ENCODE peak calls at places on chromosomes 4 and X, in eight cellular contexts. One of them, this sample, is unnamed.

GRCh38 chr4:94419956-94420355 is 31.8 kb upstream of the PDLIM5 start:
- DNase-seq in progenitor cell of endocrine pancreas: no peak
- DNase-seq in nephron progenitor cell: no peak
- DNase-seq in ascending aorta: no peak
- DNase-seq in thoracic aorta: no peak
- DNase-seq in A549: no peak
- DNase-seq in IMR-90: peak
- DNase-seq in neural crest cell: no peak
- DNase-seq in this sample: no peak

GRCh38 chr4:87524456-87524855 is 4.7 kb downstream of the SPARCL1 start:
- DNase-seq in IMR-90: peak
- DNase-seq in ascending aorta: no peak
- DNase-seq in A549: no peak
- DNase-seq in neural crest cell: no peak
- DNase-seq in nephron progenitor cell: no peak
- DNase-seq in progenitor cell of endocrine pancreas: no peak
- DNase-seq in thoracic aorta: no peak
- DNase-seq in this sample: no peak

GRCh38 chrX:3697701-3698279 is 15.7 kb downstream of the PRKX start:
- DNase-seq in A549: no peak
- DNase-seq in thoracic aorta: peak
- DNase-seq in IMR-90: peak
- DNase-seq in progenitor cell of endocrine pancreas: no peak
- DNase-seq in nephron progenitor cell: peak
- DNase-seq in ascending aorta: no peak
- DNase-seq in neural crest cell: peak
- DNase-seq in this sample: no peak

GRCh38 chr4:169270810-169271691 is at the start of gene SH3RF1:
- DNase-seq in neural crest cell: peak
- DNase-seq in thoracic aorta: peak
- DNase-seq in ascending aorta: peak
- DNase-seq in A549: peak
- DNase-seq in nephron progenitor cell: peak
- DNase-seq in IMR-90: peak
- DNase-seq in progenitor cell of endocrine pancreas: peak
- DNase-seq in this sample: peak

GRCh38 chr4:138972956-138973819 is 42.4 kb upstream of the NOCT start:
- DNase-seq in A549: no peak
- DNase-seq in progenitor cell of endocrine pancreas: no peak
- DNase-seq in thoracic aorta: no peak
- DNase-seq in ascending aorta: no peak
- DNase-seq in neural crest cell: no peak
- DNase-seq in nephron progenitor cell: peak
- DNase-seq in IMR-90: no peak
- DNase-seq in this sample: no peak

GRCh38 chr4:71568131-71568530 is 215.7 kb downstream of the GC start:
- DNase-seq in nephron progenitor cell: no peak
- DNase-seq in neural crest cell: no peak
- DNase-seq in thoracic aorta: no peak
- DNase-seq in IMR-90: no peak
- DNase-seq in A549: no peak
- DNase-seq in ascending aorta: no peak
- DNase-seq in progenitor cell of endocrine pancreas: no peak
- DNase-seq in this sample: no peak

GRCh38 chrX:35625714-35626113 is 172.4 kb upstream of the MAGEB16 start:
- DNase-seq in ascending aorta: no peak
- DNase-seq in thoracic aorta: no peak
- DNase-seq in neural crest cell: no peak
- DNase-seq in nephron progenitor cell: no peak
- DNase-seq in IMR-90: no peak
- DNase-seq in A549: no peak
- DNase-seq in progenitor cell of endocrine pancreas: no peak
- DNase-seq in this sample: no peak

GRCh38 chr4:41384992-41385391 is 128.3 kb downstream of the UCHL1 start:
- DNase-seq in nephron progenitor cell: no peak
- DNase-seq in IMR-90: no peak
- DNase-seq in progenitor cell of endocrine pancreas: no peak
- DNase-seq in ascending aorta: no peak
- DNase-seq in A549: no peak
- DNase-seq in thoracic aorta: no peak
- DNase-seq in neural crest cell: no peak
- DNase-seq in this sample: peak

GRCh38 chr4:127868196-127868595 is 12.5 kb upstream of the PLK4 start:
- DNase-seq in neural crest cell: no peak
- DNase-seq in A549: no peak
- DNase-seq in IMR-90: peak
- DNase-seq in ascending aorta: no peak
- DNase-seq in progenitor cell of endocrine pancreas: no peak
- DNase-seq in thoracic aorta: no peak
- DNase-seq in nephron progenitor cell: no peak
- DNase-seq in this sample: no peak

GRCh38 chrX:132171881-132172280 is 44.1 kb upstream of the FRMD7 start:
- DNase-seq in progenitor cell of endocrine pancreas: no peak
- DNase-seq in IMR-90: no peak
- DNase-seq in ascending aorta: no peak
- DNase-seq in thoracic aorta: no peak
- DNase-seq in A549: no peak
- DNase-seq in nephron progenitor cell: no peak
- DNase-seq in neural crest cell: no peak
- DNase-seq in this sample: no peak

GRCh38 chrX:153993079-153993478 is 20.5 kb downstream of the TMEM187 start:
- DNase-seq in thoracic aorta: no peak
- DNase-seq in IMR-90: no peak
- DNase-seq in progenitor cell of endocrine pancreas: no peak
- DNase-seq in neural crest cell: no peak
- DNase-seq in A549: no peak
- DNase-seq in ascending aorta: no peak
- DNase-seq in nephron progenitor cell: no peak
- DNase-seq in this sample: no peak

GRCh38 chr4:145804134-145804533 is 124.2 kb downstream of the C4orf51 start:
- DNase-seq in progenitor cell of endocrine pancreas: no peak
- DNase-seq in thoracic aorta: no peak
- DNase-seq in A549: no peak
- DNase-seq in IMR-90: peak
- DNase-seq in neural crest cell: no peak
- DNase-seq in nephron progenitor cell: no peak
- DNase-seq in ascending aorta: no peak
- DNase-seq in this sample: no peak

GRCh38 chr4:147103403-147103946 is 157.8 kb upstream of the TTC29 start:
- DNase-seq in neural crest cell: no peak
- DNase-seq in A549: peak
- DNase-seq in nephron progenitor cell: no peak
- DNase-seq in thoracic aorta: peak
- DNase-seq in IMR-90: peak
- DNase-seq in ascending aorta: peak
- DNase-seq in progenitor cell of endocrine pancreas: no peak
- DNase-seq in this sample: no peak

GRCh38 chr4:171812377-171813194 is 618 bp upstream of the GALNTL6 start:
- DNase-seq in ascending aorta: no peak
- DNase-seq in neural crest cell: peak
- DNase-seq in progenitor cell of endocrine pancreas: no peak
- DNase-seq in IMR-90: no peak
- DNase-seq in thoracic aorta: no peak
- DNase-seq in A549: no peak
- DNase-seq in nephron progenitor cell: no peak
- DNase-seq in this sample: no peak

GRCh38 chrX:110163488-110163887 is 154.4 kb downstream of the AMMECR1 start:
- DNase-seq in ascending aorta: no peak
- DNase-seq in IMR-90: peak
- DNase-seq in neural crest cell: no peak
- DNase-seq in nephron progenitor cell: no peak
- DNase-seq in progenitor cell of endocrine pancreas: no peak
- DNase-seq in A549: no peak
- DNase-seq in thoracic aorta: no peak
- DNase-seq in this sample: no peak

GRCh38 chrX:140765043-140765784 is 55.7 kb downstream of the LINC00632 start:
- DNase-seq in progenitor cell of endocrine pancreas: no peak
- DNase-seq in IMR-90: peak
- DNase-seq in A549: no peak
- DNase-seq in ascending aorta: no peak
- DNase-seq in neural crest cell: no peak
- DNase-seq in thoracic aorta: no peak
- DNase-seq in nephron progenitor cell: peak
- DNase-seq in this sample: no peak

GRCh38 chr4:89249313-89249712 is 58.3 kb downstream of the GPRIN3 start:
- DNase-seq in progenitor cell of endocrine pancreas: no peak
- DNase-seq in neural crest cell: no peak
- DNase-seq in IMR-90: no peak
- DNase-seq in nephron progenitor cell: no peak
- DNase-seq in thoracic aorta: no peak
- DNase-seq in A549: no peak
- DNase-seq in ascending aorta: no peak
- DNase-seq in this sample: no peak

GRCh38 chr4:36316544-36317082 is 35.2 kb downstream of the DTHD1 start:
- DNase-seq in thoracic aorta: no peak
- DNase-seq in ascending aorta: no peak
- DNase-seq in neural crest cell: no peak
- DNase-seq in nephron progenitor cell: no peak
- DNase-seq in A549: no peak
- DNase-seq in IMR-90: peak
- DNase-seq in progenitor cell of endocrine pancreas: no peak
- DNase-seq in this sample: no peak

GRCh38 chr4:153270361-153270760 is 66.1 kb downstream of the TRIM2 start:
- DNase-seq in ascending aorta: no peak
- DNase-seq in thoracic aorta: no peak
- DNase-seq in IMR-90: no peak
- DNase-seq in nephron progenitor cell: no peak
- DNase-seq in neural crest cell: no peak
- DNase-seq in progenitor cell of endocrine pancreas: no peak
- DNase-seq in A549: no peak
- DNase-seq in this sample: no peak

DNA sequence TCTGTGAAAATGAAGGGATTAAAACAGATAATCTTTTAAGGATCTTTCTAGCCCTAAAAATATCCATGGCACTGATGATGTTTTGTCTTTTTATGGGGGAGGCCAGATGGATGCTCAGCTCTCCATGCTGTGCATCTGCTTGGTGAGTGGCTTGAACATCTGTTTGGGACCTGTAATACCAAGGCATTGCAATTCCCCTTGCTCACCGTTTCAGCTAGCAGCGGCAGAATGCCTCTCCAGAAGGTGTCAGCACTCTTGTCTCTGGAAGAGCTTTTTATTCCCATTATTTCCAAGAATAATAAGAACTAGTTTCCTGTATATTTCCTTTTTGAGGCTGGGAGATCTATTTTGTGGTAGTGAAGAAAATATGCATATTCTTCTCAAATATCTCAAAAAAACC is 151.9 kb upstream of the ANK2 start:
- DNase-seq in nephron progenitor cell: peak
- DNase-seq in progenitor cell of endocrine pancreas: no peak
- DNase-seq in neural crest cell: no peak
- DNase-seq in IMR-90: no peak
- DNase-seq in ascending aorta: no peak
- DNase-seq in A549: no peak
- DNase-seq in thoracic aorta: no peak
- DNase-seq in this sample: no peak
- TF ChIP-seq CTCF in nephron progenitor cell: no peak
- TF ChIP-seq CTCF in progenitor cell of endocrine pancreas: no peak
- TF ChIP-seq CTCF in neural crest cell: no peak
- TF ChIP-seq CTCF in IMR-90: no peak
- TF ChIP-seq CTCF in ascending aorta: no peak
- TF ChIP-seq CTCF in A549: no peak
- TF ChIP-seq CTCF in thoracic aorta: no peak
- TF ChIP-seq CTCF in this sample: no peak

GRCh38 chr4:6009452-6009851 is 8.8 kb downstream of the C4orf50 start:
- DNase-seq in thoracic aorta: no peak
- DNase-seq in nephron progenitor cell: no peak
- DNase-seq in neural crest cell: no peak
- DNase-seq in progenitor cell of endocrine pancreas: no peak
- DNase-seq in A549: no peak
- DNase-seq in ascending aorta: no peak
- DNase-seq in IMR-90: no peak
- DNase-seq in this sample: no peak

GRCh38 chr4:6005175-6005574 is 13.1 kb downstream of the C4orf50 start:
- DNase-seq in A549: no peak
- DNase-seq in nephron progenitor cell: no peak
- DNase-seq in thoracic aorta: no peak
- DNase-seq in IMR-90: no peak
- DNase-seq in progenitor cell of endocrine pancreas: no peak
- DNase-seq in ascending aorta: no peak
- DNase-seq in neural crest cell: no peak
- DNase-seq in this sample: no peak

GRCh38 chr4:6008766-6009385 is 9.4 kb downstream of the C4orf50 start:
- DNase-seq in thoracic aorta: no peak
- DNase-seq in ascending aorta: no peak
- DNase-seq in neural crest cell: no peak
- DNase-seq in progenitor cell of endocrine pancreas: no peak
- DNase-seq in IMR-90: no peak
- DNase-seq in A549: no peak
- DNase-seq in nephron progenitor cell: no peak
- DNase-seq in this sample: no peak

GRCh38 chr4:6010789-6011188 is 7.4 kb downstream of the C4orf50 start:
- DNase-seq in thoracic aorta: no peak
- DNase-seq in IMR-90: no peak
- DNase-seq in neural crest cell: no peak
- DNase-seq in nephron progenitor cell: no peak
- DNase-seq in progenitor cell of endocrine pancreas: no peak
- DNase-seq in ascending aorta: no peak
- DNase-seq in A549: no peak
- DNase-seq in this sample: no peak

DNA sequence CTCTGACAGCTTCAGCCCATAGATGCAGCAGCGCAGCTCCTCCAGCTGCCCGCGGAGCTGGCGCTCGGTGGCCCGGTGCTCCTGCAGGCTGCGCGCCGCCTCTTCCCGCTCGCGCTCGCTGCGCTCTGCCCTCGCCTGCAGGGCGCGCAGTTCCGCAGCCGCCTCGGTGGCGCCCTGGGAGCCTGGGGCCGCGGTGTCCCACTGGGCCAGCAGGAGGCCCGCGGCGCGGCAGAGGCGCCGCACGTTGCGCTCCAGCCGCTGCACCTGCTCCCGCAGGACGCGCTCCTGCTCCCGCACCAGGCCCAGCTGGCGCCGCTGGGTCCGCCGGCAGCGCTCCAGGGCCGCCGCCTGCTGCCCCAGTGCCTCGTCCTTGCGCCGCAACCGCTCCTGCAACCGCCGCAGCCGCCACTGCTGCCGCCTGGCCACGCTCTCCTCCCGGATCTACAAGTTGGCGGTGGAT is 10.1 kb downstream of the C4orf50 start:
- DNase-seq in A549: peak
- DNase-seq in neural crest cell: no peak
- DNase-seq in ascending aorta: no peak
- DNase-seq in thoracic aorta: no peak
- DNase-seq in IMR-90: no peak
- DNase-seq in nephron progenitor cell: peak
- DNase-seq in progenitor cell of endocrine pancreas: peak
- DNase-seq in this sample: no peak
- TF ChIP-seq CTCF in A549: no peak
- TF ChIP-seq CTCF in neural crest cell: peak
- TF ChIP-seq CTCF in ascending aorta: no peak
- TF ChIP-seq CTCF in thoracic aorta: no peak
- TF ChIP-seq CTCF in IMR-90: no peak
- TF ChIP-seq CTCF in nephron progenitor cell: no peak
- TF ChIP-seq CTCF in progenitor cell of endocrine pancreas: peak
- TF ChIP-seq CTCF in this sample: no peak

GRCh38 chr4:15976456-15977096 is 13.6 kb upstream of the FGFBP2 start:
- DNase-seq in progenitor cell of endocrine pancreas: no peak
- DNase-seq in neural crest cell: no peak
- DNase-seq in ascending aorta: no peak
- DNase-seq in thoracic aorta: no peak
- DNase-seq in nephron progenitor cell: no peak
- DNase-seq in IMR-90: no peak
- DNase-seq in A549: no peak
- DNase-seq in this sample: no peak
- TF ChIP-seq CTCF in progenitor cell of endocrine pancreas: no peak
- TF ChIP-seq CTCF in neural crest cell: no peak
- TF ChIP-seq CTCF in ascending aorta: no peak
- TF ChIP-seq CTCF in thoracic aorta: no peak
- TF ChIP-seq CTCF in nephron progenitor cell: no peak
- TF ChIP-seq CTCF in IMR-90: no peak
- TF ChIP-seq CTCF in A549: no peak
- TF ChIP-seq CTCF in this sample: no peak

GRCh38 chrX:30489323-30489722 is 88.2 kb downstream of the TASL start:
- DNase-seq in IMR-90: no peak
- DNase-seq in thoracic aorta: no peak
- DNase-seq in ascending aorta: no peak
- DNase-seq in A549: peak
- DNase-seq in progenitor cell of endocrine pancreas: no peak
- DNase-seq in neural crest cell: no peak
- DNase-seq in nephron progenitor cell: no peak
- DNase-seq in this sample: no peak
- TF ChIP-seq CTCF in IMR-90: no peak
- TF ChIP-seq CTCF in thoracic aorta: no peak
- TF ChIP-seq CTCF in ascending aorta: no peak
- TF ChIP-seq CTCF in A549: no peak
- TF ChIP-seq CTCF in progenitor cell of endocrine pancreas: no peak
- TF ChIP-seq CTCF in neural crest cell: no peak
- TF ChIP-seq CTCF in nephron progenitor cell: no peak
- TF ChIP-seq CTCF in this sample: no peak